ENCODE peak calls at places on chromosomes 6 and 20, in eight cellular contexts. One of them, this sample, is unnamed.

GRCh38 chr6:152267967-152268845 is 369.0 kb downstream of the SYNE1 start:
- DNase-seq in progenitor cell of endocrine pancreas: no peak
- DNase-seq in HFF-Myc: no peak
- DNase-seq in AG04450: no peak
- DNase-seq in CD8-positive, alpha-beta T cell: no peak
- DNase-seq in heart left ventricle: no peak
- DNase-seq in endothelial cell of umbilical vein: peak
- DNase-seq in upper lobe of left lung: no peak
- DNase-seq in this sample: no peak

GRCh38 chr6:119540417-119540816 is 190.9 kb upstream of the MAN1A1 start:
- DNase-seq in progenitor cell of endocrine pancreas: no peak
- DNase-seq in HFF-Myc: no peak
- DNase-seq in AG04450: no peak
- DNase-seq in CD8-positive, alpha-beta T cell: no peak
- DNase-seq in heart left ventricle: no peak
- DNase-seq in endothelial cell of umbilical vein: no peak
- DNase-seq in upper lobe of left lung: no peak
- DNase-seq in this sample: no peak

GRCh38 chr6:168370310-168370991 is 50.9 kb upstream of the DACT2 start:
- DNase-seq in progenitor cell of endocrine pancreas: peak
- DNase-seq in HFF-Myc: no peak
- DNase-seq in AG04450: no peak
- DNase-seq in CD8-positive, alpha-beta T cell: peak
- DNase-seq in heart left ventricle: peak
- DNase-seq in endothelial cell of umbilical vein: no peak
- DNase-seq in upper lobe of left lung: peak
- DNase-seq in this sample: peak

GRCh38 chr6:75171581-75172360 is 34.1 kb downstream of the COL12A1 start:
- DNase-seq in progenitor cell of endocrine pancreas: no peak
- DNase-seq in HFF-Myc: no peak
- DNase-seq in AG04450: no peak
- DNase-seq in CD8-positive, alpha-beta T cell: no peak
- DNase-seq in heart left ventricle: no peak
- DNase-seq in endothelial cell of umbilical vein: peak
- DNase-seq in upper lobe of left lung: no peak
- DNase-seq in this sample: no peak

GRCh38 chr6:80480478-80481157 is 374.1 kb downstream of the BCKDHB start:
- DNase-seq in progenitor cell of endocrine pancreas: no peak
- DNase-seq in HFF-Myc: no peak
- DNase-seq in AG04450: no peak
- DNase-seq in CD8-positive, alpha-beta T cell: no peak
- DNase-seq in heart left ventricle: no peak
- DNase-seq in endothelial cell of umbilical vein: no peak
- DNase-seq in upper lobe of left lung: no peak
- DNase-seq in this sample: no peak

GRCh38 chr20:48703107-48703506 is 124.7 kb downstream of the PREX1 start:
- DNase-seq in progenitor cell of endocrine pancreas: no peak
- DNase-seq in HFF-Myc: no peak
- DNase-seq in AG04450: no peak
- DNase-seq in CD8-positive, alpha-beta T cell: no peak
- DNase-seq in heart left ventricle: peak
- DNase-seq in endothelial cell of umbilical vein: no peak
- DNase-seq in upper lobe of left lung: no peak
- DNase-seq in this sample: no peak

GRCh38 chr6:32854376-32855178 is 585 bp downstream of the PSMB9 start:
- DNase-seq in progenitor cell of endocrine pancreas: no peak
- DNase-seq in HFF-Myc: no peak
- DNase-seq in AG04450: no peak
- DNase-seq in CD8-positive, alpha-beta T cell: peak
- DNase-seq in heart left ventricle: peak
- DNase-seq in endothelial cell of umbilical vein: no peak
- DNase-seq in upper lobe of left lung: peak
- DNase-seq in this sample: no peak

GRCh38 chr6:31272431-31272830 is 539 bp upstream of the HLA-C start:
- DNase-seq in progenitor cell of endocrine pancreas: no peak
- DNase-seq in HFF-Myc: no peak
- DNase-seq in AG04450: no peak
- DNase-seq in CD8-positive, alpha-beta T cell: no peak
- DNase-seq in heart left ventricle: no peak
- DNase-seq in endothelial cell of umbilical vein: no peak
- DNase-seq in upper lobe of left lung: peak
- DNase-seq in this sample: no peak

GRCh38 chr20:49888341-49889244 is 26.7 kb downstream of the SPATA2 start:
- DNase-seq in progenitor cell of endocrine pancreas: peak
- DNase-seq in HFF-Myc: no peak
- DNase-seq in AG04450: no peak
- DNase-seq in CD8-positive, alpha-beta T cell: peak
- DNase-seq in heart left ventricle: no peak
- DNase-seq in endothelial cell of umbilical vein: peak
- DNase-seq in upper lobe of left lung: no peak
- DNase-seq in this sample: no peak

DNA sequence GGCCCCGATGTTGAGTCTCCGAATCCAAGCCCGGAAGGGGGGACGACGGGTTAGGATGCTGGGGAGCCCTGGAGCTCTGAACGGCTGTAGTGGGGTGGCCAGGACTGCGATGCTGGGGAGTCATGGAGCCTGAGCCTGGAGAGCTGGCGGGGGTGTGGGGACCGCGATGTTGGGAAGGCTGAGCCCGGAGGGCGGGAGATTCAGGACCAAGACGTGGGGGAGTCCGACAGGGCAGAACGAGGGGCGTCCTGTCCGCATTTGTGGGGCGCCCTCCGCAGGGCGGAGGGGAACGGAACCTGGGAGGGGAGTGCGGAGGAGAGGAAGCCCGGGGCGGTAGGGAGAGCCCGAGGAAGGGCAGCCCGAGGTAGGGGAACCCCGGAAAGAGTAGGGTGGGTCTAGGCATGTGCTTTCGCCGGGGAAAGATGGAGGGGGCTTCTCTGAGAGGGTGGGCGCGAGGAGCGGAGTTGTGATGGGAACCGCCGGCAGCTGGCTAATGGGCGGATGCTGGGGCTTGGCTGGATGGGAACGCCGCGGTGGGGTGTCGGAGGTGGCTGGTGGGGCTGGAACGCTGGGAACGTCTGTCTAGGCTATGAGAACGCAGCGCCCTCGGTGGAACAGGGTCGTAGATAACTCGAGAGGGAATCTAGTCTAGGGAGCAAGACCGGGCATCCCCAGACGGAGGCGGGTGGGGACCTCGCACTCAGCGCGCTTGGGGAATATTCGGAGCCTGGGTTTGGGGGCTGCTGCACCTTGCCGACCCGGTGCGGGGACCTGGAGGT is 681 bp downstream of the PAQR8 start:
- DNase-seq in progenitor cell of endocrine pancreas: peak
- DNase-seq in HFF-Myc: no peak
- DNase-seq in AG04450: no peak
- DNase-seq in CD8-positive, alpha-beta T cell: peak
- DNase-seq in heart left ventricle: peak
- DNase-seq in endothelial cell of umbilical vein: peak
- DNase-seq in upper lobe of left lung: peak
- DNase-seq in this sample: peak
- TF ChIP-seq CTCF in progenitor cell of endocrine pancreas: no peak
- TF ChIP-seq CTCF in HFF-Myc: no peak
- TF ChIP-seq CTCF in AG04450: peak
- TF ChIP-seq CTCF in CD8-positive, alpha-beta T cell: no peak
- TF ChIP-seq CTCF in heart left ventricle: no peak
- TF ChIP-seq CTCF in endothelial cell of umbilical vein: no peak
- TF ChIP-seq CTCF in upper lobe of left lung: no peak
- TF ChIP-seq CTCF in this sample: no peak

DNA sequence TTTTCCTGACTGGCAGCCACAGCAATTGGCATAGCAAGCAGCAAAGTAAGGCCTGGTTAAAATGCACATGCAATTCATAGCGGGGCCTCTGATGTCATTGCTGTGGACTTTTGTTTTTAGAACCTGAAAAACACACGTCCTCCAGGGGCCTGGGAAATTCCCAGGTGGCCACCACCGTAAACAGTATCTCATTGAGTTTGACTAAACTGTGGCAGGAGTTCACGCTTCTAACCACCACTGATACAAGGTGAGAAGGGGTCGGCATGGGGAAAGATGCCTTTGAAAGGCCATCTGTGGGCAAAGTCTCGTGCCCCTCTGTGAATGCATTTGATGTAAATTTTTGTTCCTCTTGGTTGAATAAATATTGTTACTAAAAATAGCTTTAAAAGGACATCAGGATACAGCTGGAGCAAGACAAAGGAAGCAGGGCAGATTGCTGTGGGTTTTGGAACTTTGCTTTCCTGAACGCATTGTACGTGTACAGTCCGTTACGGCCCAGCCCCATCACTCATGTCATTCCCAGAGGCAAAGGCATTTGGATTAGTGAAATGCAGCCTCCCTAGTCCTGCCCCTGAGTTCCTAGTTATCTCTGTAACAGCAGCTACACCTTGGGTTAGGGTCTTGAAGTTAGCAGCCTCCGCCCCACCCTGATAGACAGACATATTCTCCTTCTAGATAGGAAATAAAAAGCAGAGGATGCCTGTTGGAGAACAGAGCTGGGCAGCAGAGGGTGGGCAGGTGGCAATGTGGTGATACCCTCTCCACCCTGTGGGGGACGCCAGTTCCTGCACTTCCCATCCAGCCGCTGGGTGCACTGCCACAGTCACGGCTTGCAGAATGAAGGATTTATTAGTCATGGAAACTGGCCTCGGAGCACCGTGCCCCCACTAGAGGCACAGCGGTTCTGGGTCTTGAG is 80.3 kb downstream of the ZDHHC14 start:
- DNase-seq in progenitor cell of endocrine pancreas: no peak
- DNase-seq in HFF-Myc: no peak
- DNase-seq in AG04450: peak
- DNase-seq in CD8-positive, alpha-beta T cell: no peak
- DNase-seq in heart left ventricle: no peak
- DNase-seq in endothelial cell of umbilical vein: peak
- DNase-seq in upper lobe of left lung: no peak
- DNase-seq in this sample: no peak
- TF ChIP-seq CTCF in progenitor cell of endocrine pancreas: peak
- TF ChIP-seq CTCF in HFF-Myc: peak
- TF ChIP-seq CTCF in AG04450: no peak
- TF ChIP-seq CTCF in CD8-positive, alpha-beta T cell: no peak
- TF ChIP-seq CTCF in heart left ventricle: no peak
- TF ChIP-seq CTCF in endothelial cell of umbilical vein: peak
- TF ChIP-seq CTCF in upper lobe of left lung: no peak
- TF ChIP-seq CTCF in this sample: peak

DNA sequence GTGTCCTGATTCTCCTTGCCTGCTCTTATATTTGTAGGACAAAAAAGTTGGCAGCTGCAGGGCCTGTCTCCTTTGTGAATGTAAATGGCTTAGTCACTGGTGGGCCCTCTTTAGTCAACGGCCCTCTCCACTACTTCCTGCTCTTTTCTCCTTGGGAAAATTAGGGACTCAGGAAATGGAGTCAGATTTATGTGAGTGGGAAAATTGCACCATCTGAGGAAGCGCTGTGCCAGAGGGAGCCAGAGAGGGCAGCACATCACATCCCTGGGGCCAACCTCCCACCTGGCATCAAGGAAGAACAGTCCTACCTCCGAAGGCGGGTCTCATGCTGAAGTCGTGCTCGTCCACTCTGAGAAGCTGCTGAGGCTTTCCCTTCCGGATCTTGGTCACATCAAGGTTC is 15.6 kb downstream of the GABRR2 start:
- DNase-seq in progenitor cell of endocrine pancreas: no peak
- DNase-seq in HFF-Myc: peak
- DNase-seq in AG04450: no peak
- DNase-seq in CD8-positive, alpha-beta T cell: no peak
- DNase-seq in heart left ventricle: no peak
- DNase-seq in endothelial cell of umbilical vein: peak
- DNase-seq in upper lobe of left lung: no peak
- DNase-seq in this sample: no peak
- TF ChIP-seq CTCF in progenitor cell of endocrine pancreas: peak
- TF ChIP-seq CTCF in HFF-Myc: peak
- TF ChIP-seq CTCF in AG04450: no peak
- TF ChIP-seq CTCF in CD8-positive, alpha-beta T cell: no peak
- TF ChIP-seq CTCF in heart left ventricle: no peak
- TF ChIP-seq CTCF in endothelial cell of umbilical vein: peak
- TF ChIP-seq CTCF in upper lobe of left lung: no peak
- TF ChIP-seq CTCF in this sample: no peak

GRCh38 chr6:57267586-57268293 is 45.6 kb upstream of the RAB23 start:
- DNase-seq in progenitor cell of endocrine pancreas: peak
- DNase-seq in HFF-Myc: peak
- DNase-seq in AG04450: peak
- DNase-seq in CD8-positive, alpha-beta T cell: peak
- DNase-seq in heart left ventricle: no peak
- DNase-seq in endothelial cell of umbilical vein: peak
- DNase-seq in upper lobe of left lung: peak
- DNase-seq in this sample: no peak
- TF ChIP-seq CTCF in progenitor cell of endocrine pancreas: peak
- TF ChIP-seq CTCF in HFF-Myc: peak
- TF ChIP-seq CTCF in AG04450: peak
- TF ChIP-seq CTCF in CD8-positive, alpha-beta T cell: peak
- TF ChIP-seq CTCF in heart left ventricle: no peak
- TF ChIP-seq CTCF in endothelial cell of umbilical vein: peak
- TF ChIP-seq CTCF in upper lobe of left lung: peak
- TF ChIP-seq CTCF in this sample: peak

GRCh38 chr6:107730106-107730505 is 94.0 kb downstream of the SCML4 start:
- DNase-seq in progenitor cell of endocrine pancreas: no peak
- DNase-seq in HFF-Myc: no peak
- DNase-seq in AG04450: no peak
- DNase-seq in CD8-positive, alpha-beta T cell: peak
- DNase-seq in heart left ventricle: no peak
- DNase-seq in endothelial cell of umbilical vein: no peak
- DNase-seq in upper lobe of left lung: no peak
- DNase-seq in this sample: no peak
- TF ChIP-seq CTCF in progenitor cell of endocrine pancreas: no peak
- TF ChIP-seq CTCF in HFF-Myc: no peak
- TF ChIP-seq CTCF in AG04450: no peak
- TF ChIP-seq CTCF in CD8-positive, alpha-beta T cell: peak
- TF ChIP-seq CTCF in heart left ventricle: no peak
- TF ChIP-seq CTCF in endothelial cell of umbilical vein: no peak
- TF ChIP-seq CTCF in upper lobe of left lung: no peak
- TF ChIP-seq CTCF in this sample: no peak